ENCODE peak calls at places on chromosomes 6 and 20, in eight cellular contexts. U is naive thymus-derived CD4-positive, alpha-beta T cell; M is psoas muscle; Q is adrenal gland; N is IMR-90; W is spleen; I is PC-3; K is cardiac muscle cell. Z is an unnamed sample. For H3K4me1, the result is how much of the 10 kb centered on the place peaks cover.

GRCh38 chr6:89180112-89180511 is 34.3 kb downstream of the PM20D2 start:
- DNase-seq in U (no peak), M (no peak), Q (no peak), N (no peak), W (no peak), I (no peak), K (no peak), Z (no peak)

GRCh38 chr6:43391448-43392031 is 22.1 kb upstream of the ZNF318 start:
- DNase-seq in U (peak), M (no peak), Q (no peak), N (no peak), W (no peak), I (no peak), K (no peak), Z (no peak)

GRCh38 chr20:20489054-20489453 is 121.2 kb downstream of the INSM1 start:
- DNase-seq in U (no peak), M (no peak), Q (no peak), N (peak), W (no peak), I (peak), K (no peak), Z (no peak)

GRCh38 chr6:151488226-151488625 is 5.6 kb upstream of the CCDC170 start:
- DNase-seq in U (no peak), M (no peak), Q (no peak), N (peak), W (no peak), I (no peak), K (no peak), Z (no peak)

GRCh38 chr20:6045566-6045965 is 8.3 kb downstream of the LRRN4 start:
- DNase-seq in U (no peak), M (no peak), Q (no peak), N (peak), W (no peak), I (no peak), K (no peak), Z (no peak)

GRCh38 chr6:110672122-110672521 is 143.1 kb downstream of the CDK19 start:
- DNase-seq in U (no peak), M (no peak), Q (no peak), N (no peak), W (no peak), I (no peak), K (no peak), Z (no peak)

GRCh38 chr20:32971703-32972161 is 32.5 kb downstream of the SUN5 start:
- DNase-seq in U (peak), M (no peak), Q (no peak), N (no peak), W (no peak), I (no peak), K (peak), Z (no peak)

GRCh38 chr20:53001502-53002301 is 29.5 kb downstream of the TSHZ2 start:
- DNase-seq in U (peak), M (no peak), Q (no peak), N (peak), W (no peak), I (no peak), K (no peak), Z (no peak)

GRCh38 chr20:36179170-36179945 is 24.8 kb downstream of the EPB41L1 start:
- DNase-seq in U (no peak), M (no peak), Q (no peak), N (no peak), W (no peak), I (no peak), K (no peak), Z (no peak)

GRCh38 chr6:24710519-24711303 is 8.2 kb downstream of the C6orf62 start:
- DNase-seq in U (no peak), M (no peak), Q (no peak), N (no peak), W (no peak), I (no peak), K (no peak), Z (no peak)

GRCh38 chr6:141203902-141204575 is 928.7 kb upstream of the GJE1 start:
- DNase-seq in U (no peak), M (no peak), Q (no peak), N (peak), W (no peak), I (no peak), K (no peak), Z (no peak)

GRCh38 chr6:144284753-144285547 is at the start of gene UTRN:
- DNase-seq in U (peak), M (peak), Q (peak), N (peak), W (peak), I (peak), K (peak), Z (peak)

GRCh38 chr6:131023834-131024504 is 39.1 kb downstream of the EPB41L2 start:
- DNase-seq in U (no peak), M (no peak), Q (no peak), N (peak), W (no peak), I (peak), K (no peak), Z (no peak)

GRCh38 chr20:33450867-33451266 is 7.3 kb upstream of the SNTA1 start:
- DNase-seq in U (no peak), M (no peak), Q (peak), N (peak), W (no peak), I (peak), K (no peak), Z (no peak)

GRCh38 chr6:1334725-1335124 is 22.8 kb downstream of the FOXQ1 start:
- DNase-seq in U (no peak), M (no peak), Q (no peak), N (no peak), W (no peak), I (no peak), K (no peak), Z (peak)

GRCh38 chr20:8755340-8756118 is 313.4 kb upstream of the PLCB4 start:
- DNase-seq in U (no peak), M (no peak), Q (no peak), N (no peak), W (no peak), I (no peak), K (no peak), Z (no peak)

GRCh38 chr6:109455502-109456282 is at the start of gene MICAL1:
- DNase-seq in U (peak), M (peak), Q (no peak), N (peak), W (peak), I (peak), K (peak), Z (peak)

GRCh38 chr20:43938017-43938655 is 23.5 kb downstream of the TOX2 start:
- DNase-seq in U (no peak), M (no peak), Q (no peak), N (no peak), W (no peak), I (no peak), K (no peak), Z (no peak)

GRCh38 chr6:146700078-146700686 is 101.4 kb downstream of the ADGB start:
- DNase-seq in U (peak), M (peak), Q (peak), N (peak), W (no peak), I (peak), K (peak), Z (peak)

GRCh38 chr6:43723737-43724295 is 36.2 kb upstream of the MRPS18A start:
- DNase-seq in U (peak), M (no peak), Q (peak), N (peak), W (peak), I (peak), K (peak), Z (peak)

GRCh38 chr6:157989541-157990289 is 8.1 kb downstream of the SYNJ2 start:
- DNase-seq in U (no peak), M (peak), Q (peak), N (peak), W (peak), I (peak), K (peak), Z (peak)

GRCh38 chr20:24802286-24802820 is 146.7 kb upstream of the CST7 start:
- DNase-seq in U (no peak), M (no peak), Q (no peak), N (no peak), W (peak), I (no peak), K (no peak), Z (no peak)

GRCh38 chr6:150229775-150230561 is 87.1 kb downstream of the PPP1R14C start:
- DNase-seq in U (no peak), M (no peak), Q (no peak), N (peak), W (no peak), I (peak), K (no peak), Z (no peak)

GRCh38 chr6:13666194-13667105 is 45.2 kb downstream of the RANBP9 start:
- DNase-seq in U (no peak), M (no peak), Q (no peak), N (no peak), W (no peak), I (peak), K (no peak), Z (peak)

GRCh38 chr6:90940812-90941481 is 354.1 kb upstream of the MAP3K7 start:
- DNase-seq in U (peak), M (no peak), Q (no peak), N (peak), W (no peak), I (peak), K (peak), Z (peak)

GRCh38 chr6:42450314-42451145 is 1.2 kb downstream of the TRERF1 start:
- DNase-seq in U (no peak), M (no peak), Q (no peak), N (peak), W (no peak), I (peak), K (peak), Z (peak)

GRCh38 chr6:106692112-106692822 is 62.9 kb downstream of the QRSL1 start:
- DNase-seq in U (no peak), M (no peak), Q (peak), N (peak), W (no peak), I (peak), K (no peak), Z (no peak)

GRCh38 chr6:85078071-85078470 is 313.7 kb upstream of the TBX18 start:
- DNase-seq in U (no peak), M (no peak), Q (no peak), N (peak), W (no peak), I (peak), K (no peak), Z (no peak)

GRCh38 chr6:133326584-133326983 is 85.4 kb downstream of the EYA4 start:
- DNase-seq in U (no peak), M (no peak), Q (no peak), N (no peak), W (no peak), I (no peak), K (no peak), Z (no peak)

GRCh38 chr6:79947191-79948173 is at the start of gene ELOVL4:
- DNase-seq in U (peak), M (peak), Q (no peak), N (peak), W (peak), I (peak), K (peak), Z (peak)

GRCh38 chr20:26216025-26216424 is 519.4 kb upstream of the ZNF337 start:
- DNase-seq in U (no peak), M (no peak), Q (no peak), N (peak), W (no peak), I (peak), K (no peak), Z (no peak)

GRCh38 chr20:24163501-24163900 is 174.9 kb upstream of the GGTLC1 start:
- DNase-seq in U (no peak), M (no peak), Q (no peak), N (no peak), W (no peak), I (no peak), K (no peak), Z (no peak)

GRCh38 chr6:141956046-141956761 is 176.5 kb upstream of the GJE1 start:
- DNase-seq in U (no peak), M (no peak), Q (no peak), N (peak), W (no peak), I (peak), K (no peak), Z (no peak)

GRCh38 chr20:53855733-53856132 is 214.7 kb downstream of the BCAS1 start:
- DNase-seq in U (no peak), M (no peak), Q (no peak), N (no peak), W (no peak), I (no peak), K (no peak), Z (no peak)

GRCh38 chr20:46220808-46221207 is 87.5 kb downstream of the CDH22 start:
- DNase-seq in U (no peak), M (no peak), Q (no peak), N (no peak), W (no peak), I (no peak), K (peak), Z (peak)

GRCh38 chr6:165660881-165661415 is 2.1 kb downstream of the PDE10A start:
- DNase-seq in U (no peak), M (no peak), Q (no peak), N (no peak), W (no peak), I (no peak), K (no peak), Z (no peak)
- H3K4me1 ChIP-seq in U (under half), M (under half), Q (under half), N (under half), W (under half), I (under half), K (under half), Z (under half)

GRCh38 chr6:33237731-33238130 is 29.4 kb downstream of the RING1 start:
- DNase-seq in U (no peak), M (no peak), Q (no peak), N (no peak), W (no peak), I (no peak), K (no peak), Z (no peak)
- H3K4me3 ChIP-seq in U (no peak), M (no peak), Q (no peak), N (no peak), W (no peak), I (no peak), K (no peak), Z (no peak)

GRCh38 chr6:168177492-168177891 is 98.5 kb upstream of the FRMD1 start:
- DNase-seq in U (no peak), M (no peak), Q (no peak), N (no peak), W (no peak), I (no peak), K (no peak), Z (no peak)
- H3K4me1 ChIP-seq in U (under half), M (under half), Q (under half), N (under half), W (under half), I (under half), K (under half), Z (under half)

GRCh38 chr6:31493875-31494694 is 3.9 kb upstream of the MICB start:
- DNase-seq in U (peak), M (peak), Q (peak), N (peak), W (peak), I (peak), K (peak), Z (peak)

GRCh38 chr6:31497595-31498476 is at the start of gene MICB:
- DNase-seq in U (peak), M (peak), Q (peak), N (peak), W (peak), I (peak), K (peak), Z (peak)

GRCh38 chr6:31495580-31495979 is 2.4 kb upstream of the MICB start:
- DNase-seq in U (no peak), M (no peak), Q (no peak), N (peak), W (no peak), I (peak), K (no peak), Z (peak)

GRCh38 chr6:31498748-31499147 is 803 bp downstream of the MICB start:
- DNase-seq in U (no peak), M (no peak), Q (no peak), N (no peak), W (peak), I (peak), K (peak), Z (no peak)
- H3K4me3 ChIP-seq in U (no peak), M (peak), Q (no peak), N (peak), W (no peak), I (peak), K (no peak), Z (peak)

DNA sequence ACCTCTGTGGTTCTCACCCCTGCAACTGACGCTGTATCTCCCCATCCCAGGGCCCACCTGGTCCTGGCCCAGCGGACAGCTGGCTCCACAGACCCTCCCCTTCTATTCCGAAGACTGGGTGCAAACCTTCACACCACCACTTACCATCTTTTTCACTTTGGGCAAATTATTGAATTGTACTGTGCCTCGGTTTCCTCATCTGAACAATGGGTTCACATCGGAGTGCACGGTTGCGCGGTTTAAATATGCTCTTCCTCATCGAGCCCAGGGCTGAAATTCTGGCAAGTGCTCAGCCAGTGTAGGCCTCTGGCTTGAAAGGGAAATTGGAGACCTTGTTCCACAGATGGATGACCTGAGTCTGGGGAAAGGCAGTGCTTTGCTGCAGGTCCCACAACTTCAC is 2.9 kb upstream of the ARFGAP1 start:
- DNase-seq in U (no peak), M (no peak), Q (no peak), N (no peak), W (no peak), I (no peak), K (no peak), Z (no peak)
- H3K4me1 ChIP-seq in U (under half), M (under half), Q (under half), N (under half), W (under half), I (under half), K (under half), Z (under half)

GRCh38 chr20:63553933-63554290 is at the start of gene FNDC11:
- DNase-seq in U (no peak), M (peak), Q (no peak), N (no peak), W (peak), I (peak), K (peak), Z (no peak)

GRCh38 chr20:63555661-63556381 is 1.9 kb downstream of the FNDC11 start:
- DNase-seq in U (no peak), M (no peak), Q (no peak), N (no peak), W (no peak), I (no peak), K (no peak), Z (no peak)

GRCh38 chr20:63552481-63553249 is 1.3 kb upstream of the FNDC11 start:
- DNase-seq in U (no peak), M (no peak), Q (no peak), N (no peak), W (no peak), I (peak), K (no peak), Z (no peak)

GRCh38 chr20:63553251-63553932 is 567 bp upstream of the FNDC11 start:
- DNase-seq in U (peak), M (peak), Q (peak), N (peak), W (peak), I (peak), K (peak), Z (no peak)

DNA sequence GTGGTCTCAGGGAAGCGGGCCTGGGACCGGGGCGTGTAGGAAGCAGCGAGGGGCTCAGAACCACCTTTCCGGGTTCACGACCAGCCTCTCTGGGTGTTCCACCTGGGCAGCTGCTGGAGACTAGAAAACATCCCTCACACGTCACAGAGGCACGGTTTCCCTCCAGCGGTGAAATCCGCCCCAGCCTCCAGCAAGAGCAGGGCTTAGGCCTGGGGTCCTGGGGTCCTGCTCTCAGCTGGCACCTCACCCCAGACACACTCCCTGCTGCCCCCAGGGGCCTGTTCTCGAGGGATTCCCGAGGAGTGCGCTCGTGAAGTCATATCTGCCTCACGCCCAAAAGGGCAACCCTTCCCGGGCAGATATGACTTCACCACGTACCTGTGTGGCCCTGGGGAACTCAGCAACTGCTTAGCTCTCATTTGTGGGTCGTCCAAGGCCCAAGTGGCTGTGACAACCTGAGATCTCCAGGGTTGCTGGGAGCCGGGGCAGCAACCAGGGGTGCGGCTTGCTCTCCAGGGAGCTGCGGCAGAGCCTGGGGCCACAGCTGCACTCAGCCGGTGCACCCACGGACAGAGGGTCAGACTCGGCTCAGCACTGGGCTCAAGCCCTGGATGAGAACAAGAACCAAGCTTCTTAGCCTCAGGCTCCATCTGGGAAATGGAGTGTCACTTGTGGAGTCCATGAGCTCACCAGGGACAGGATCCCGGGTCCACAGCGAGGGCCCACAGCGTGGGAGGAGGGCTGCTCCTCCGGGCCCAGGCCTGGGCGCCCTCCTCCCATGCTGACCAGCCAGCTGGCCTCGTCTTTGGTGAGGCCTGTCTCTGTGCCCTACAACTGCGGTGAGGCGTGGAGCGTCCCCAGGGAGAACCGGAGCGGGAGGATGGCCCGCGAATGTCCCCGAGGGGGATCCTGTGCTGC is 661 bp downstream of the FNDC11 start:
- DNase-seq in U (no peak), M (no peak), Q (no peak), N (no peak), W (peak), I (no peak), K (no peak), Z (no peak)
- H3K4me3 ChIP-seq in U (no peak), M (peak), Q (no peak), N (peak), W (peak), I (peak), K (peak), Z (no peak)

DNA sequence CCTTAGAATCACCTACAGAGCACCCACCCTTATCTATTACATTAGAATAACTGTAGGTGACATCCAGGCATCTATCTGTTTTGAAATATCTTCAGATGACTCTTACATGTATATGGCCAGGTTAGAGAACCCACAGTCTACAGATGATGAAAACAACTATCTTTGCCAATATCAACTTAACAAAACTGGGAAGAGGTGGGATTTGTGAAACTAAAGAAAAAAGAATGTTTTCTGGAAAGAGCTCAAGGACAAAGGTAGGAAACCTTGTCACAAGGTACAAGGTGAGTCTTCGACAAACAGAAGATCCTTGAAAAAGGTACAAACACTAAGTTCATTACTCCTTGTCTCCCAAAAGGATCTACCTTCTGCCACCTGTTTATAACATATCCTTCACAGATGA is 47.0 kb upstream of the DST start:
- DNase-seq in U (no peak), M (no peak), Q (no peak), N (no peak), W (no peak), I (no peak), K (no peak), Z (no peak)
- H3K4me1 ChIP-seq in U (under half), M (under half), Q (under half), N (under half), W (under half), I (half or more), K (under half), Z (under half)

GRCh38 chr6:29516108-29516507 is 28.4 kb upstream of the MAS1L start:
- DNase-seq in U (no peak), M (no peak), Q (no peak), N (peak), W (no peak), I (peak), K (no peak), Z (no peak)
- H3K4me3 ChIP-seq in U (no peak), M (no peak), Q (no peak), N (no peak), W (no peak), I (no peak), K (no peak), Z (no peak)